ENCODE peak calls at places on chromosomes 7 and 10, in six cellular contexts. O, P, Q, S, Y and C are unnamed samples.

GRCh38 chr10:33330543-33331019 is 3.9 kb downstream of the NRP1 start:
- DNase-seq in O (peak), P (peak), Q (peak), S (peak), Y (peak), C (no peak)

GRCh38 chr10:43453266-43453831 is 16.4 kb downstream of the ZNF487 start:
- DNase-seq in O (no peak), P (no peak), Q (peak), S (no peak), Y (no peak), C (no peak)

GRCh38 chr7:130668258-130669050 is at the start of gene COPG2:
- DNase-seq in O (peak), P (peak), Q (peak), S (peak), Y (peak), C (peak)

GRCh38 chr10:132700168-132701098 is 85.5 kb downstream of the NKX6-2 start:
- DNase-seq in O (peak), P (peak), Q (no peak), S (no peak), Y (no peak), C (no peak)

GRCh38 chr7:23895666-23896096 is 185.7 kb downstream of the STK31 start:
- DNase-seq in O (no peak), P (no peak), Q (no peak), S (no peak), Y (no peak), C (no peak)

GRCh38 chr7:100162874-100163533 is 4.5 kb upstream of the TRAPPC14 start:
- DNase-seq in O (no peak), P (no peak), Q (no peak), S (peak), Y (no peak), C (no peak)

GRCh38 chr10:70399177-70399576 is 4.8 kb upstream of the EIF4EBP2 start:
- DNase-seq in O (no peak), P (no peak), Q (no peak), S (no peak), Y (no peak), C (no peak)

GRCh38 chr7:26656735-26657134 is 207.7 kb downstream of the SKAP2 start:
- DNase-seq in O (no peak), P (no peak), Q (no peak), S (no peak), Y (no peak), C (no peak)